ENCODE peak calls at places on chromosome 22, in seven cellular contexts. One of them, this sample, is unnamed.

GRCh38 chr22:20422965-20423635 is 14.5 kb downstream of the SCARF2 start:
- DNase-seq in AG08396: peak; percentile 84
- DNase-seq in ELF-1: no peak
- DNase-seq in activated naive CD4-positive, alpha-beta T cell: no peak
- DNase-seq in RPMI7951: peak; percentile 52
- DNase-seq in NCI-H1417: no peak
- DNase-seq in RCC 7860: no peak
- DNase-seq in this sample: peak; percentile 82

GRCh38 chr22:17638182-17638431 is 450 bp upstream of the BCL2L13 start:
- DNase-seq in AG08396: no peak
- DNase-seq in ELF-1: no peak
- DNase-seq in activated naive CD4-positive, alpha-beta T cell: no peak
- DNase-seq in RPMI7951: no peak
- DNase-seq in NCI-H1417: peak; percentile 69
- DNase-seq in RCC 7860: no peak
- DNase-seq in this sample: no peak

GRCh38 chr22:19419464-19420178 is 11.9 kb downstream of the HIRA start:
- DNase-seq in AG08396: no peak
- DNase-seq in ELF-1: no peak
- DNase-seq in activated naive CD4-positive, alpha-beta T cell: no peak
- DNase-seq in RPMI7951: no peak
- DNase-seq in NCI-H1417: no peak
- DNase-seq in RCC 7860: no peak
- DNase-seq in this sample: no peak

GRCh38 chr22:41184679-41185078 is 20.4 kb upstream of the L3MBTL2 start:
- DNase-seq in AG08396: no peak
- DNase-seq in ELF-1: peak; percentile 85
- DNase-seq in activated naive CD4-positive, alpha-beta T cell: no peak
- DNase-seq in RPMI7951: no peak
- DNase-seq in NCI-H1417: no peak
- DNase-seq in RCC 7860: no peak
- DNase-seq in this sample: no peak

GRCh38 chr22:19974233-19974861 is 32.7 kb upstream of the TXNRD2 start:
- DNase-seq in AG08396: peak; percentile 80
- DNase-seq in ELF-1: peak; percentile 97
- DNase-seq in activated naive CD4-positive, alpha-beta T cell: no peak
- DNase-seq in RPMI7951: peak; percentile 46
- DNase-seq in NCI-H1417: peak; percentile 84
- DNase-seq in RCC 7860: peak; percentile 19
- DNase-seq in this sample: no peak

GRCh38 chr22:44458044-44459020 is 39.7 kb downstream of the RTL6 start:
- DNase-seq in AG08396: no peak
- DNase-seq in ELF-1: no peak
- DNase-seq in activated naive CD4-positive, alpha-beta T cell: no peak
- DNase-seq in RPMI7951: no peak
- DNase-seq in NCI-H1417: no peak
- DNase-seq in RCC 7860: no peak
- DNase-seq in this sample: no peak

GRCh38 chr22:38824587-38824986 is 19.2 kb downstream of the NPTXR start:
- DNase-seq in AG08396: peak; percentile 84
- DNase-seq in ELF-1: peak; percentile 88
- DNase-seq in activated naive CD4-positive, alpha-beta T cell: no peak
- DNase-seq in RPMI7951: peak; percentile 68
- DNase-seq in NCI-H1417: no peak
- DNase-seq in RCC 7860: peak; percentile 34
- DNase-seq in this sample: peak; percentile 63

GRCh38 chr22:35349704-35350538 is 31.0 kb upstream of the HMOX1 start:
- DNase-seq in AG08396: no peak
- DNase-seq in ELF-1: no peak
- DNase-seq in activated naive CD4-positive, alpha-beta T cell: no peak
- DNase-seq in RPMI7951: peak; percentile 32
- DNase-seq in NCI-H1417: peak; percentile 80
- DNase-seq in RCC 7860: no peak
- DNase-seq in this sample: peak; percentile 39

GRCh38 chr22:46791201-46791731 is 28.8 kb downstream of the TBC1D22A start:
- DNase-seq in AG08396: peak; percentile 91
- DNase-seq in ELF-1: no peak
- DNase-seq in activated naive CD4-positive, alpha-beta T cell: peak; percentile 64
- DNase-seq in RPMI7951: peak; percentile 82
- DNase-seq in NCI-H1417: no peak
- DNase-seq in RCC 7860: no peak
- DNase-seq in this sample: no peak

GRCh38 chr22:38444783-38445182 is 10.2 kb downstream of the KCNJ4 start:
- DNase-seq in AG08396: no peak
- DNase-seq in ELF-1: no peak
- DNase-seq in activated naive CD4-positive, alpha-beta T cell: no peak
- DNase-seq in RPMI7951: no peak
- DNase-seq in NCI-H1417: no peak
- DNase-seq in RCC 7860: no peak
- DNase-seq in this sample: no peak

GRCh38 chr22:49420651-49421050 is 407.0 kb downstream of the BRD1 start:
- DNase-seq in AG08396: no peak
- DNase-seq in ELF-1: no peak
- DNase-seq in activated naive CD4-positive, alpha-beta T cell: no peak
- DNase-seq in RPMI7951: no peak
- DNase-seq in NCI-H1417: no peak
- DNase-seq in RCC 7860: no peak
- DNase-seq in this sample: no peak

GRCh38 chr22:22619765-22620414 is 24.5 kb upstream of the GGTLC2 start:
- DNase-seq in AG08396: no peak
- DNase-seq in ELF-1: no peak
- DNase-seq in activated naive CD4-positive, alpha-beta T cell: no peak
- DNase-seq in RPMI7951: no peak
- DNase-seq in NCI-H1417: no peak
- DNase-seq in RCC 7860: no peak
- DNase-seq in this sample: no peak

GRCh38 chr22:35317680-35318290 is 18.1 kb downstream of the TOM1 start:
- DNase-seq in AG08396: no peak
- DNase-seq in ELF-1: no peak
- DNase-seq in activated naive CD4-positive, alpha-beta T cell: no peak
- DNase-seq in RPMI7951: no peak
- DNase-seq in NCI-H1417: no peak
- DNase-seq in RCC 7860: no peak
- DNase-seq in this sample: no peak

GRCh38 chr22:41780714-41781507 is 19.6 kb upstream of the CCDC134 start:
- DNase-seq in AG08396: no peak
- DNase-seq in ELF-1: no peak
- DNase-seq in activated naive CD4-positive, alpha-beta T cell: peak; percentile 79
- DNase-seq in RPMI7951: peak; percentile 11
- DNase-seq in NCI-H1417: no peak
- DNase-seq in RCC 7860: no peak
- DNase-seq in this sample: peak; percentile 33

GRCh38 chr22:38176170-38176741 is 5.4 kb downstream of the PLA2G6 start:
- DNase-seq in AG08396: peak; percentile 84
- DNase-seq in ELF-1: no peak
- DNase-seq in activated naive CD4-positive, alpha-beta T cell: no peak
- DNase-seq in RPMI7951: peak; percentile 99
- DNase-seq in NCI-H1417: no peak
- DNase-seq in RCC 7860: peak; percentile 67
- DNase-seq in this sample: peak; percentile 54

GRCh38 chr22:46748948-46749681 is 11.1 kb upstream of the CERK start:
- DNase-seq in AG08396: peak; percentile 55
- DNase-seq in ELF-1: no peak
- DNase-seq in activated naive CD4-positive, alpha-beta T cell: peak; percentile 68
- DNase-seq in RPMI7951: peak; percentile 53
- DNase-seq in NCI-H1417: no peak
- DNase-seq in RCC 7860: peak; percentile 41
- DNase-seq in this sample: no peak

GRCh38 chr22:41447435-41448188 is 1.0 kb upstream of the TOB2 start:
- DNase-seq in AG08396: peak; percentile 61
- DNase-seq in ELF-1: peak; percentile 87
- DNase-seq in activated naive CD4-positive, alpha-beta T cell: peak; percentile 27
- DNase-seq in RPMI7951: peak; percentile 66
- DNase-seq in NCI-H1417: peak; percentile 70
- DNase-seq in RCC 7860: peak; percentile 36
- DNase-seq in this sample: peak; percentile 77